ENCODE peak calls at places on chromosomes 13 and 19, in ten cellular contexts. J, Q, K, G, D, F, T, V, Z and N are unnamed samples.

GRCh38 chr13:24668511-24668910 is 11.7 kb upstream of the ATP12A start:
- DNase-seq in J (no peak), Q (no peak), K (no peak), G (no peak), D (no peak), F (no peak), T (no peak), V (no peak), Z (no peak), N (no peak)

GRCh38 chr19:43534305-43534612 is 1.3 kb downstream of the ZNF575 start:
- DNase-seq in J (no peak), Q (no peak), K (no peak), G (no peak), D (no peak), F (no peak), T (no peak), V (no peak), Z (no peak), N (no peak)

GRCh38 chr13:34076319-34076718 is 258.4 kb downstream of the RFC3 start:
- DNase-seq in J (no peak), Q (no peak), K (no peak), G (no peak), D (no peak), F (no peak), T (no peak), V (no peak), Z (no peak), N (no peak)

GRCh38 chr13:65339236-65339635 is 1890.9 kb downstream of the PCDH9 start:
- DNase-seq in J (no peak), Q (no peak), K (no peak), G (no peak), D (peak), F (no peak), T (no peak), V (no peak), Z (no peak), N (no peak)

GRCh38 chr19:29323046-29323971 is 110.4 kb upstream of the UQCRFS1 start:
- DNase-seq in J (no peak), Q (no peak), K (no peak), G (no peak), D (no peak), F (no peak), T (no peak), V (no peak), Z (no peak), N (no peak)

GRCh38 chr19:10228925-10229324 is 2.2 kb downstream of the S1PR2 start:
- DNase-seq in J (no peak), Q (no peak), K (no peak), G (no peak), D (peak), F (peak), T (peak), V (no peak), Z (no peak), N (no peak)

GRCh38 chr19:40348961-40349507 is 539 bp downstream of the PLD3 start:
- DNase-seq in J (no peak), Q (no peak), K (peak), G (no peak), D (peak), F (peak), T (peak), V (no peak), Z (no peak), N (no peak)

GRCh38 chr19:31974290-31974689 is 371.1 kb upstream of the ZNF507 start:
- DNase-seq in J (no peak), Q (no peak), K (no peak), G (no peak), D (no peak), F (no peak), T (no peak), V (no peak), Z (no peak), N (no peak)

GRCh38 chr19:53883741-53884140 is 1.7 kb downstream of the PRKCG start:
- DNase-seq in J (no peak), Q (no peak), K (no peak), G (no peak), D (no peak), F (no peak), T (no peak), V (no peak), Z (no peak), N (no peak)

GRCh38 chr19:28887920-28888618 is 324.9 kb downstream of the UQCRFS1 start:
- DNase-seq in J (peak), Q (no peak), K (no peak), G (no peak), D (no peak), F (no peak), T (no peak), V (peak), Z (peak), N (no peak)

GRCh38 chr13:43269037-43269476 is 245.7 kb downstream of the DNAJC15 start:
- DNase-seq in J (peak), Q (no peak), K (no peak), G (peak), D (peak), F (peak), T (no peak), V (no peak), Z (no peak), N (no peak)

GRCh38 chr13:106331116-106331515 is 204.3 kb downstream of the EFNB2 start:
- DNase-seq in J (no peak), Q (no peak), K (no peak), G (no peak), D (no peak), F (no peak), T (no peak), V (no peak), Z (no peak), N (no peak)

GRCh38 chr13:86900906-86901305 is 770.3 kb upstream of the SLITRK5 start:
- DNase-seq in J (no peak), Q (no peak), K (no peak), G (no peak), D (no peak), F (no peak), T (no peak), V (no peak), Z (no peak), N (no peak)

GRCh38 chr13:27533155-27533643 is 82.8 kb upstream of the MTIF3 start:
- DNase-seq in J (peak), Q (peak), K (peak), G (peak), D (peak), F (peak), T (peak), V (peak), Z (peak), N (peak)

GRCh38 chr13:48806522-48806921 is 152.8 kb downstream of the CYSLTR2 start:
- DNase-seq in J (no peak), Q (no peak), K (no peak), G (no peak), D (no peak), F (no peak), T (no peak), V (no peak), Z (no peak), N (no peak)

GRCh38 chr19:44960906-44961734 is 5.9 kb downstream of the CLPTM1 start:
- DNase-seq in J (no peak), Q (no peak), K (no peak), G (no peak), D (no peak), F (no peak), T (no peak), V (no peak), Z (no peak), N (no peak)

GRCh38 chr19:54517483-54517882 is 14.9 kb downstream of the LAIR2 start:
- DNase-seq in J (peak), Q (no peak), K (peak), G (no peak), D (peak), F (peak), T (peak), V (peak), Z (peak), N (peak)

GRCh38 chr13:75869981-75870380 is 233.9 kb downstream of the LMO7 start:
- DNase-seq in J (no peak), Q (no peak), K (no peak), G (no peak), D (no peak), F (no peak), T (peak), V (no peak), Z (no peak), N (no peak)

GRCh38 chr19:53906211-53907192 is 2.6 kb upstream of the CACNG7 start:
- DNase-seq in J (peak), Q (no peak), K (no peak), G (peak), D (no peak), F (peak), T (peak), V (peak), Z (peak), N (no peak)

GRCh38 chr19:15292847-15293582 is 39.3 kb downstream of the BRD4 start:
- DNase-seq in J (peak), Q (no peak), K (no peak), G (no peak), D (peak), F (no peak), T (peak), V (no peak), Z (no peak), N (no peak)

DNA sequence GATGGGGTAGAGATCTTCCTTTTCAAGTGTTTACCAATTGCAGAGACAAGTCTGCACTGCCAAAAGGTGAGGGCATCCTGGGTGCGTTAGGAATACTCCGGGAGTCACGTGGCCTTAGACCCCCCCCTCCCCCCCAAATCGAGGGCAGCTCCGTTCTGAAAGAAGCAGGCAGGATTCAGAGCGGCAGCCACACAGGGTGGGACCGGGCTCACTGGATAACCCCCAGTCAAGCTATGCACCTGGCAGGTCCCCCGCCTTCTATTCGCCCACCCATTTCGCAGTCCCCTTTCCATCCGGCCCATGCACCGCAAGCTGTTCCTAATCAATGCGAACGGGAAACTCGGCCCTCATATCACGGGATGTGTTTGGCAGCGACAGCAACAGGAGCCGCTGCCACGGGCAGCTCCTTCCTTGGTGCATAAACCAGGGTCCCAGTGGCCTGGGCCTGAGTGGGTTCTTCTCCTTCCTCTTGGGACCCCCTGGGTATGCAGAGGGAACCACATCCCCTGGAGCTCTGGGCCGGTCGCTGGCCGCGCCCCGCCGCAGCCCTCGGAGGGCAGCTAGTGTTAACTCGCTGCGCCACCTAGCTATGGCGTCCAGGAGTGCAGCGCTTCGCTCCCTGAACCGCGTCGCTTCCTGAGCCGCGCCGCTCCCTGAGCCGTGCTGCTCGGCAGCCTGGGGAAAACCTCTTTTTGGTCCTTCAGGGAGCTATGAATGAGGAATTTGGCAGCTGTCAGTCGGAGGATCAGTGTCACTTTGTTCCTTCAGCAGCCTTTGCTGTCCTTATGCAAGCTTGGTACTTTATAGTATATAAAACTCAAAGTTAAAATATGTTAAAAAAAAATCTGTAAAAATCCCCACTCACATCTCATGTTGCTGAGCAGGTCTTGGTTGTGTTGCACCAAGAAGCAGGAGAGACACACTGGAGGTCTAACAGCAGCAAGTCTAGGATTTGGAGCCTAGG is 41.4 kb downstream of the LYL1 start:
- DNase-seq in J (peak), Q (no peak), K (peak), G (peak), D (peak), F (peak), T (peak), V (peak), Z (peak), N (peak)
- H3K27ac ChIP-seq in J (peak), Q (peak), K (peak), G (peak), D (peak), F (peak), T (no peak), V (peak), Z (no peak), N (no peak)

GRCh38 chr13:44756411-44756810 is 180.3 kb upstream of the TSC22D1 start:
- DNase-seq in J (no peak), Q (no peak), K (no peak), G (no peak), D (no peak), F (no peak), T (no peak), V (no peak), Z (no peak), N (no peak)
- H3K27ac ChIP-seq in J (no peak), Q (no peak), K (no peak), G (no peak), D (no peak), F (peak), T (no peak), V (no peak), Z (no peak), N (no peak)

DNA sequence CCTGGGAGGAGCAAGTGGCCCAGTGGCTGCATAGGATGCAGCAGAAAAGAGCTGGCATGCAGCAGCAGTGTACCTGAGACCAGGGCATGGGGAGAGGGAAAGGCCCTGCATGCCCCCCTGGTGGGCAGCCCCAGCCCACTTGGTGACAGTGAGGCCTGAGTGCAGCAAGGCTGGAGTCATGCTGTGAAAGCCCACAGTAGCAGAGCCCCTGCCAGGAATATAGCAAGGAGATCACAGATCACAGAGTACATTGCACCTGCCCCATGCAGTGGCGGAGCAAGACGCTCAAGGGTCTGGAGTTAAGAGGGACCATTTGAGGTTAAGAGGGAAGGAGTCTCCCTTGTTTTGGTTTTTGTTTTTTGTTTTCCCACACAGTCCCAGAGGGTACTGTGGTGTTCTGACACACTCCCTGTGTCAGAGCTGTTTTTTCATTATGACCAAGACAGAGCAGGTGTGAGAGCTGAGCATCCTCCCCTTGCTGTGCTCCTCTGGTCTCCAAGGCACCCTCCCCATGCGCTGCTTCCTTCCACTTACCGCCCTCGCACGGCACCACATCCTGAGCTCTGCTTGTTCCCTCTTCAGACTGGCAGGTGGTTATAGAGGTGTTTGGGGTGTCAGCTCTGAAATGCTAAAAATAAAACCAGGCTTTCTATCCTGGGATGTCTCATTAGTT is 85.0 kb upstream of the UBL3 start:
- DNase-seq in J (no peak), Q (no peak), K (no peak), G (no peak), D (no peak), F (no peak), T (peak), V (peak), Z (no peak), N (no peak)
- H3K27ac ChIP-seq in J (no peak), Q (no peak), K (no peak), G (no peak), D (no peak), F (no peak), T (peak), V (no peak), Z (no peak), N (no peak)

GRCh38 chr19:55673889-55674288 is 1.1 kb upstream of the EPN1 start:
- DNase-seq in J (no peak), Q (no peak), K (no peak), G (no peak), D (no peak), F (no peak), T (no peak), V (no peak), Z (no peak), N (no peak)

GRCh38 chr19:55674459-55674840 is 576 bp upstream of the EPN1 start:
- DNase-seq in J (no peak), Q (no peak), K (no peak), G (no peak), D (no peak), F (no peak), T (no peak), V (no peak), Z (no peak), N (no peak)

GRCh38 chr19:55674841-55675660 is at the start of gene EPN1:
- DNase-seq in J (peak), Q (peak), K (peak), G (peak), D (peak), F (peak), T (peak), V (peak), Z (peak), N (peak)

GRCh38 chr19:55672418-55672817 is 2.6 kb upstream of the EPN1 start:
- DNase-seq in J (no peak), Q (no peak), K (no peak), G (no peak), D (no peak), F (no peak), T (no peak), V (no peak), Z (no peak), N (no peak)

GRCh38 chr19:55673465-55673864 is 1.6 kb upstream of the EPN1 start:
- DNase-seq in J (no peak), Q (no peak), K (no peak), G (no peak), D (no peak), F (no peak), T (no peak), V (no peak), Z (no peak), N (no peak)
- H3K27ac ChIP-seq in J (no peak), Q (no peak), K (no peak), G (no peak), D (peak), F (no peak), T (peak), V (no peak), Z (no peak), N (no peak)

GRCh38 chr13:110431851-110432294 is 124.8 kb downstream of the COL4A2 start:
- DNase-seq in J (peak), Q (no peak), K (no peak), G (no peak), D (no peak), F (no peak), T (no peak), V (no peak), Z (no peak), N (no peak)

GRCh38 chr13:110432522-110432921 is 125.4 kb downstream of the COL4A2 start:
- DNase-seq in J (no peak), Q (no peak), K (no peak), G (no peak), D (no peak), F (no peak), T (no peak), V (no peak), Z (no peak), N (no peak)

GRCh38 chr13:110433014-110433413 is 125.9 kb downstream of the COL4A2 start:
- DNase-seq in J (peak), Q (no peak), K (no peak), G (no peak), D (no peak), F (no peak), T (no peak), V (no peak), Z (no peak), N (no peak)

GRCh38 chr13:110430391-110431338 is 123.6 kb downstream of the COL4A2 start:
- DNase-seq in J (no peak), Q (no peak), K (peak), G (no peak), D (no peak), F (no peak), T (no peak), V (no peak), Z (no peak), N (no peak)

DNA sequence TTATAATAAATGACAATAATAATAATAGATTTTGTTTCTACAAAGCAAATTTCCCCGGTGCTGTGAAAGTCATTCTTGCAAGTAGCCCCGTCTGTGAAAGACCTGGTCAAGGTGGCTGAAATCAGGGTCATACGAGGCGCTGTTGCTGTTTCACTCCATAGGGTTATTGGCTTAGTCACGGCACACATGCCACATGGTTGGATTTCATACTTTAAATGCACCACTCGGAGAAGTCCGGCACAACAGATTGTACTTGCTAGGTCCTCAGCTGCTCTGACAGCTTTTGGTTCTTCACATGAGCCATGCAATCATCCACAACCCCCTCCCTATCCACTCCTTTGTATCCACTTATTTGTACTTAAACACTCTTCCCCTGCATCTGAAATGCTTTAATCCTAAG is 124.3 kb downstream of the COL4A2 start:
- DNase-seq in J (no peak), Q (no peak), K (peak), G (no peak), D (no peak), F (no peak), T (no peak), V (no peak), Z (no peak), N (no peak)
- H3K27ac ChIP-seq in J (peak), Q (peak), K (no peak), G (no peak), D (no peak), F (no peak), T (no peak), V (no peak), Z (no peak), N (no peak)

GRCh38 chr19:18362934-18363542 is 22.6 kb downstream of the PGPEP1 start:
- DNase-seq in J (no peak), Q (no peak), K (no peak), G (no peak), D (no peak), F (no peak), T (no peak), V (no peak), Z (no peak), N (no peak)
- H3K27ac ChIP-seq in J (peak), Q (peak), K (peak), G (peak), D (no peak), F (peak), T (no peak), V (no peak), Z (no peak), N (no peak)